ENCODE peak calls at places on chromosome 10, in nine cellular contexts. One of them, this sample, is unnamed.

GRCh38 chr10:28935061-28935460 is 257.7 kb downstream of the BAMBI start:
- DNase-seq in stimulated activated CD4-positive, alpha-beta T cell treated with anti-CD3 and anti-CD28 coated beads, Interleukin-1b, Interleukin-23, amount 100 ng/mL, for 24 hours: no peak
- DNase-seq in NCI-H460: no peak
- DNase-seq in HCT116: no peak
- DNase-seq in A172: no peak
- DNase-seq in activated T-cell treated with anti-CD3 and anti-CD28 coated beads, Interleukin-2, amount 50 U/mL, for 72 hours: no peak
- DNase-seq in left ventricle myocardium superior: no peak
- DNase-seq in stimulated activated CD8-positive, alpha-beta memory T cell treated with anti-CD3 and anti-CD28 coated beads, Interleukin-12 subunit alpha, Interleukin-12 subunit beta, amount 100 ng/mL, for 1 hour: no peak
- DNase-seq in stomach: no peak
- DNase-seq in this sample: no peak

GRCh38 chr10:17563452-17563851 is 53.7 kb downstream of the HACD1 start:
- DNase-seq in left ventricle myocardium superior: no peak
- DNase-seq in HCT116: no peak
- DNase-seq in stomach: no peak
- DNase-seq in activated T-cell treated with anti-CD3 and anti-CD28 coated beads, Interleukin-2, amount 50 U/mL, for 72 hours: no peak
- DNase-seq in stimulated activated CD4-positive, alpha-beta T cell treated with anti-CD3 and anti-CD28 coated beads, Interleukin-1b, Interleukin-23, amount 100 ng/mL, for 24 hours: no peak
- DNase-seq in NCI-H460: no peak
- DNase-seq in stimulated activated CD8-positive, alpha-beta memory T cell treated with anti-CD3 and anti-CD28 coated beads, Interleukin-12 subunit alpha, Interleukin-12 subunit beta, amount 100 ng/mL, for 1 hour: no peak
- DNase-seq in A172: no peak
- DNase-seq in this sample: no peak

GRCh38 chr10:124935946-124936345 is 6.0 kb upstream of the ZRANB1 start:
- DNase-seq in stimulated activated CD8-positive, alpha-beta memory T cell treated with anti-CD3 and anti-CD28 coated beads, Interleukin-12 subunit alpha, Interleukin-12 subunit beta, amount 100 ng/mL, for 1 hour: no peak
- DNase-seq in left ventricle myocardium superior: no peak
- DNase-seq in stimulated activated CD4-positive, alpha-beta T cell treated with anti-CD3 and anti-CD28 coated beads, Interleukin-1b, Interleukin-23, amount 100 ng/mL, for 24 hours: no peak
- DNase-seq in A172: no peak
- DNase-seq in stomach: no peak
- DNase-seq in NCI-H460: no peak
- DNase-seq in HCT116: no peak
- DNase-seq in activated T-cell treated with anti-CD3 and anti-CD28 coated beads, Interleukin-2, amount 50 U/mL, for 72 hours: peak
- DNase-seq in this sample: no peak

GRCh38 chr10:132654708-132655661 is 117.4 kb downstream of the INPP5A start:
- DNase-seq in stimulated activated CD8-positive, alpha-beta memory T cell treated with anti-CD3 and anti-CD28 coated beads, Interleukin-12 subunit alpha, Interleukin-12 subunit beta, amount 100 ng/mL, for 1 hour: peak
- DNase-seq in A172: no peak
- DNase-seq in stomach: peak
- DNase-seq in HCT116: peak
- DNase-seq in NCI-H460: peak
- DNase-seq in left ventricle myocardium superior: peak
- DNase-seq in stimulated activated CD4-positive, alpha-beta T cell treated with anti-CD3 and anti-CD28 coated beads, Interleukin-1b, Interleukin-23, amount 100 ng/mL, for 24 hours: peak
- DNase-seq in activated T-cell treated with anti-CD3 and anti-CD28 coated beads, Interleukin-2, amount 50 U/mL, for 72 hours: peak
- DNase-seq in this sample: no peak

GRCh38 chr10:117532003-117532385 is 10.6 kb upstream of the EMX2 start:
- DNase-seq in stomach: no peak
- DNase-seq in activated T-cell treated with anti-CD3 and anti-CD28 coated beads, Interleukin-2, amount 50 U/mL, for 72 hours: no peak
- DNase-seq in stimulated activated CD8-positive, alpha-beta memory T cell treated with anti-CD3 and anti-CD28 coated beads, Interleukin-12 subunit alpha, Interleukin-12 subunit beta, amount 100 ng/mL, for 1 hour: no peak
- DNase-seq in left ventricle myocardium superior: no peak
- DNase-seq in NCI-H460: no peak
- DNase-seq in A172: no peak
- DNase-seq in stimulated activated CD4-positive, alpha-beta T cell treated with anti-CD3 and anti-CD28 coated beads, Interleukin-1b, Interleukin-23, amount 100 ng/mL, for 24 hours: no peak
- DNase-seq in HCT116: no peak
- DNase-seq in this sample: no peak

GRCh38 chr10:78520737-78521430 is 487.2 kb downstream of the RPS24 start:
- DNase-seq in stimulated activated CD8-positive, alpha-beta memory T cell treated with anti-CD3 and anti-CD28 coated beads, Interleukin-12 subunit alpha, Interleukin-12 subunit beta, amount 100 ng/mL, for 1 hour: no peak
- DNase-seq in stimulated activated CD4-positive, alpha-beta T cell treated with anti-CD3 and anti-CD28 coated beads, Interleukin-1b, Interleukin-23, amount 100 ng/mL, for 24 hours: no peak
- DNase-seq in NCI-H460: no peak
- DNase-seq in left ventricle myocardium superior: no peak
- DNase-seq in A172: peak
- DNase-seq in stomach: no peak
- DNase-seq in activated T-cell treated with anti-CD3 and anti-CD28 coated beads, Interleukin-2, amount 50 U/mL, for 72 hours: peak
- DNase-seq in HCT116: peak
- DNase-seq in this sample: no peak

GRCh38 chr10:75924309-75924920 is 493.0 kb downstream of the LRMDA start:
- DNase-seq in stimulated activated CD8-positive, alpha-beta memory T cell treated with anti-CD3 and anti-CD28 coated beads, Interleukin-12 subunit alpha, Interleukin-12 subunit beta, amount 100 ng/mL, for 1 hour: no peak
- DNase-seq in NCI-H460: no peak
- DNase-seq in left ventricle myocardium superior: no peak
- DNase-seq in HCT116: no peak
- DNase-seq in stimulated activated CD4-positive, alpha-beta T cell treated with anti-CD3 and anti-CD28 coated beads, Interleukin-1b, Interleukin-23, amount 100 ng/mL, for 24 hours: no peak
- DNase-seq in stomach: no peak
- DNase-seq in A172: no peak
- DNase-seq in activated T-cell treated with anti-CD3 and anti-CD28 coated beads, Interleukin-2, amount 50 U/mL, for 72 hours: no peak
- DNase-seq in this sample: no peak

GRCh38 chr10:83274088-83274487 is 865.2 kb upstream of the GHITM start:
- DNase-seq in stimulated activated CD4-positive, alpha-beta T cell treated with anti-CD3 and anti-CD28 coated beads, Interleukin-1b, Interleukin-23, amount 100 ng/mL, for 24 hours: no peak
- DNase-seq in stomach: no peak
- DNase-seq in A172: no peak
- DNase-seq in activated T-cell treated with anti-CD3 and anti-CD28 coated beads, Interleukin-2, amount 50 U/mL, for 72 hours: no peak
- DNase-seq in left ventricle myocardium superior: no peak
- DNase-seq in NCI-H460: no peak
- DNase-seq in stimulated activated CD8-positive, alpha-beta memory T cell treated with anti-CD3 and anti-CD28 coated beads, Interleukin-12 subunit alpha, Interleukin-12 subunit beta, amount 100 ng/mL, for 1 hour: no peak
- DNase-seq in HCT116: no peak
- DNase-seq in this sample: no peak

GRCh38 chr10:99661370-99661749 is 2.1 kb downstream of the ENTPD7 start:
- DNase-seq in left ventricle myocardium superior: no peak
- DNase-seq in HCT116: no peak
- DNase-seq in A172: peak
- DNase-seq in NCI-H460: peak
- DNase-seq in stimulated activated CD4-positive, alpha-beta T cell treated with anti-CD3 and anti-CD28 coated beads, Interleukin-1b, Interleukin-23, amount 100 ng/mL, for 24 hours: no peak
- DNase-seq in stomach: no peak
- DNase-seq in stimulated activated CD8-positive, alpha-beta memory T cell treated with anti-CD3 and anti-CD28 coated beads, Interleukin-12 subunit alpha, Interleukin-12 subunit beta, amount 100 ng/mL, for 1 hour: no peak
- DNase-seq in activated T-cell treated with anti-CD3 and anti-CD28 coated beads, Interleukin-2, amount 50 U/mL, for 72 hours: no peak
- DNase-seq in this sample: no peak

GRCh38 chr10:30070001-30070759 is 10.8 kb upstream of the JCAD start:
- DNase-seq in HCT116: no peak
- DNase-seq in stomach: no peak
- DNase-seq in stimulated activated CD8-positive, alpha-beta memory T cell treated with anti-CD3 and anti-CD28 coated beads, Interleukin-12 subunit alpha, Interleukin-12 subunit beta, amount 100 ng/mL, for 1 hour: no peak
- DNase-seq in NCI-H460: no peak
- DNase-seq in stimulated activated CD4-positive, alpha-beta T cell treated with anti-CD3 and anti-CD28 coated beads, Interleukin-1b, Interleukin-23, amount 100 ng/mL, for 24 hours: no peak
- DNase-seq in left ventricle myocardium superior: no peak
- DNase-seq in activated T-cell treated with anti-CD3 and anti-CD28 coated beads, Interleukin-2, amount 50 U/mL, for 72 hours: no peak
- DNase-seq in A172: peak
- DNase-seq in this sample: no peak

GRCh38 chr10:47349516-47349915 is 1.4 kb downstream of the RBP3 start:
- DNase-seq in NCI-H460: no peak
- DNase-seq in HCT116: no peak
- DNase-seq in stimulated activated CD8-positive, alpha-beta memory T cell treated with anti-CD3 and anti-CD28 coated beads, Interleukin-12 subunit alpha, Interleukin-12 subunit beta, amount 100 ng/mL, for 1 hour: no peak
- DNase-seq in stimulated activated CD4-positive, alpha-beta T cell treated with anti-CD3 and anti-CD28 coated beads, Interleukin-1b, Interleukin-23, amount 100 ng/mL, for 24 hours: no peak
- DNase-seq in A172: no peak
- DNase-seq in left ventricle myocardium superior: no peak
- DNase-seq in stomach: no peak
- DNase-seq in activated T-cell treated with anti-CD3 and anti-CD28 coated beads, Interleukin-2, amount 50 U/mL, for 72 hours: no peak
- DNase-seq in this sample: no peak

GRCh38 chr10:131180941-131181855 is 130.3 kb downstream of the TCERG1L start:
- DNase-seq in activated T-cell treated with anti-CD3 and anti-CD28 coated beads, Interleukin-2, amount 50 U/mL, for 72 hours: no peak
- DNase-seq in A172: no peak
- DNase-seq in stomach: no peak
- DNase-seq in left ventricle myocardium superior: no peak
- DNase-seq in NCI-H460: no peak
- DNase-seq in stimulated activated CD4-positive, alpha-beta T cell treated with anti-CD3 and anti-CD28 coated beads, Interleukin-1b, Interleukin-23, amount 100 ng/mL, for 24 hours: no peak
- DNase-seq in stimulated activated CD8-positive, alpha-beta memory T cell treated with anti-CD3 and anti-CD28 coated beads, Interleukin-12 subunit alpha, Interleukin-12 subunit beta, amount 100 ng/mL, for 1 hour: no peak
- DNase-seq in HCT116: no peak
- DNase-seq in this sample: no peak

GRCh38 chr10:79586933-79587332 is 23.8 kb upstream of the SFTPA1 start:
- DNase-seq in stomach: no peak
- DNase-seq in stimulated activated CD8-positive, alpha-beta memory T cell treated with anti-CD3 and anti-CD28 coated beads, Interleukin-12 subunit alpha, Interleukin-12 subunit beta, amount 100 ng/mL, for 1 hour: no peak
- DNase-seq in activated T-cell treated with anti-CD3 and anti-CD28 coated beads, Interleukin-2, amount 50 U/mL, for 72 hours: no peak
- DNase-seq in stimulated activated CD4-positive, alpha-beta T cell treated with anti-CD3 and anti-CD28 coated beads, Interleukin-1b, Interleukin-23, amount 100 ng/mL, for 24 hours: no peak
- DNase-seq in NCI-H460: no peak
- DNase-seq in A172: no peak
- DNase-seq in left ventricle myocardium superior: no peak
- DNase-seq in HCT116: no peak
- DNase-seq in this sample: no peak

GRCh38 chr10:49252313-49253034 is 46.5 kb upstream of the C10orf71 start:
- DNase-seq in stimulated activated CD4-positive, alpha-beta T cell treated with anti-CD3 and anti-CD28 coated beads, Interleukin-1b, Interleukin-23, amount 100 ng/mL, for 24 hours: no peak
- DNase-seq in A172: no peak
- DNase-seq in HCT116: no peak
- DNase-seq in activated T-cell treated with anti-CD3 and anti-CD28 coated beads, Interleukin-2, amount 50 U/mL, for 72 hours: no peak
- DNase-seq in stimulated activated CD8-positive, alpha-beta memory T cell treated with anti-CD3 and anti-CD28 coated beads, Interleukin-12 subunit alpha, Interleukin-12 subunit beta, amount 100 ng/mL, for 1 hour: no peak
- DNase-seq in NCI-H460: no peak
- DNase-seq in left ventricle myocardium superior: no peak
- DNase-seq in stomach: no peak
- DNase-seq in this sample: no peak

GRCh38 chr10:91709394-91709798 is 76.5 kb upstream of the PPP1R3C start:
- DNase-seq in activated T-cell treated with anti-CD3 and anti-CD28 coated beads, Interleukin-2, amount 50 U/mL, for 72 hours: no peak
- DNase-seq in stomach: no peak
- DNase-seq in HCT116: no peak
- DNase-seq in stimulated activated CD4-positive, alpha-beta T cell treated with anti-CD3 and anti-CD28 coated beads, Interleukin-1b, Interleukin-23, amount 100 ng/mL, for 24 hours: no peak
- DNase-seq in NCI-H460: no peak
- DNase-seq in stimulated activated CD8-positive, alpha-beta memory T cell treated with anti-CD3 and anti-CD28 coated beads, Interleukin-12 subunit alpha, Interleukin-12 subunit beta, amount 100 ng/mL, for 1 hour: no peak
- DNase-seq in A172: no peak
- DNase-seq in left ventricle myocardium superior: no peak
- DNase-seq in this sample: no peak

GRCh38 chr10:12073526-12073925 is 4.8 kb downstream of the DHTKD1 start:
- DNase-seq in HCT116: no peak
- DNase-seq in activated T-cell treated with anti-CD3 and anti-CD28 coated beads, Interleukin-2, amount 50 U/mL, for 72 hours: no peak
- DNase-seq in stimulated activated CD4-positive, alpha-beta T cell treated with anti-CD3 and anti-CD28 coated beads, Interleukin-1b, Interleukin-23, amount 100 ng/mL, for 24 hours: no peak
- DNase-seq in NCI-H460: no peak
- DNase-seq in stomach: no peak
- DNase-seq in stimulated activated CD8-positive, alpha-beta memory T cell treated with anti-CD3 and anti-CD28 coated beads, Interleukin-12 subunit alpha, Interleukin-12 subunit beta, amount 100 ng/mL, for 1 hour: no peak
- DNase-seq in A172: no peak
- DNase-seq in left ventricle myocardium superior: no peak
- DNase-seq in this sample: no peak

GRCh38 chr10:70557086-70557845 is 45.3 kb downstream of the PRF1 start:
- DNase-seq in stimulated activated CD8-positive, alpha-beta memory T cell treated with anti-CD3 and anti-CD28 coated beads, Interleukin-12 subunit alpha, Interleukin-12 subunit beta, amount 100 ng/mL, for 1 hour: no peak
- DNase-seq in activated T-cell treated with anti-CD3 and anti-CD28 coated beads, Interleukin-2, amount 50 U/mL, for 72 hours: no peak
- DNase-seq in NCI-H460: no peak
- DNase-seq in A172: no peak
- DNase-seq in stimulated activated CD4-positive, alpha-beta T cell treated with anti-CD3 and anti-CD28 coated beads, Interleukin-1b, Interleukin-23, amount 100 ng/mL, for 24 hours: no peak
- DNase-seq in left ventricle myocardium superior: no peak
- DNase-seq in HCT116: no peak
- DNase-seq in stomach: no peak
- DNase-seq in this sample: no peak

GRCh38 chr10:93403741-93404354 is 78.3 kb downstream of the MYOF start:
- DNase-seq in HCT116: no peak
- DNase-seq in stimulated activated CD4-positive, alpha-beta T cell treated with anti-CD3 and anti-CD28 coated beads, Interleukin-1b, Interleukin-23, amount 100 ng/mL, for 24 hours: no peak
- DNase-seq in left ventricle myocardium superior: no peak
- DNase-seq in NCI-H460: no peak
- DNase-seq in activated T-cell treated with anti-CD3 and anti-CD28 coated beads, Interleukin-2, amount 50 U/mL, for 72 hours: no peak
- DNase-seq in stimulated activated CD8-positive, alpha-beta memory T cell treated with anti-CD3 and anti-CD28 coated beads, Interleukin-12 subunit alpha, Interleukin-12 subunit beta, amount 100 ng/mL, for 1 hour: no peak
- DNase-seq in stomach: no peak
- DNase-seq in A172: no peak
- DNase-seq in this sample: no peak

GRCh38 chr10:87590705-87591588 is 68.7 kb upstream of the PAPSS2 start:
- DNase-seq in activated T-cell treated with anti-CD3 and anti-CD28 coated beads, Interleukin-2, amount 50 U/mL, for 72 hours: no peak
- DNase-seq in HCT116: no peak
- DNase-seq in stomach: no peak
- DNase-seq in stimulated activated CD4-positive, alpha-beta T cell treated with anti-CD3 and anti-CD28 coated beads, Interleukin-1b, Interleukin-23, amount 100 ng/mL, for 24 hours: no peak
- DNase-seq in NCI-H460: no peak
- DNase-seq in stimulated activated CD8-positive, alpha-beta memory T cell treated with anti-CD3 and anti-CD28 coated beads, Interleukin-12 subunit alpha, Interleukin-12 subunit beta, amount 100 ng/mL, for 1 hour: no peak
- DNase-seq in A172: no peak
- DNase-seq in left ventricle myocardium superior: no peak
- DNase-seq in this sample: no peak

GRCh38 chr10:132469197-132469942 is 68.2 kb upstream of the INPP5A start:
- DNase-seq in left ventricle myocardium superior: peak
- DNase-seq in activated T-cell treated with anti-CD3 and anti-CD28 coated beads, Interleukin-2, amount 50 U/mL, for 72 hours: no peak
- DNase-seq in stimulated activated CD4-positive, alpha-beta T cell treated with anti-CD3 and anti-CD28 coated beads, Interleukin-1b, Interleukin-23, amount 100 ng/mL, for 24 hours: no peak
- DNase-seq in stomach: no peak
- DNase-seq in stimulated activated CD8-positive, alpha-beta memory T cell treated with anti-CD3 and anti-CD28 coated beads, Interleukin-12 subunit alpha, Interleukin-12 subunit beta, amount 100 ng/mL, for 1 hour: no peak
- DNase-seq in A172: no peak
- DNase-seq in NCI-H460: no peak
- DNase-seq in HCT116: no peak
- DNase-seq in this sample: no peak

GRCh38 chr10:78804356-78805032 is 264.3 kb upstream of the ZMIZ1 start:
- DNase-seq in NCI-H460: no peak
- DNase-seq in A172: no peak
- DNase-seq in left ventricle myocardium superior: peak
- DNase-seq in HCT116: no peak
- DNase-seq in stimulated activated CD8-positive, alpha-beta memory T cell treated with anti-CD3 and anti-CD28 coated beads, Interleukin-12 subunit alpha, Interleukin-12 subunit beta, amount 100 ng/mL, for 1 hour: no peak
- DNase-seq in stimulated activated CD4-positive, alpha-beta T cell treated with anti-CD3 and anti-CD28 coated beads, Interleukin-1b, Interleukin-23, amount 100 ng/mL, for 24 hours: no peak
- DNase-seq in stomach: no peak
- DNase-seq in activated T-cell treated with anti-CD3 and anti-CD28 coated beads, Interleukin-2, amount 50 U/mL, for 72 hours: no peak
- DNase-seq in this sample: no peak

GRCh38 chr10:48604039-48604407 is 850 bp downstream of the ARHGAP22 start:
- DNase-seq in activated T-cell treated with anti-CD3 and anti-CD28 coated beads, Interleukin-2, amount 50 U/mL, for 72 hours: no peak
- DNase-seq in A172: no peak
- DNase-seq in stomach: no peak
- DNase-seq in left ventricle myocardium superior: no peak
- DNase-seq in stimulated activated CD8-positive, alpha-beta memory T cell treated with anti-CD3 and anti-CD28 coated beads, Interleukin-12 subunit alpha, Interleukin-12 subunit beta, amount 100 ng/mL, for 1 hour: no peak
- DNase-seq in NCI-H460: no peak
- DNase-seq in HCT116: no peak
- DNase-seq in stimulated activated CD4-positive, alpha-beta T cell treated with anti-CD3 and anti-CD28 coated beads, Interleukin-1b, Interleukin-23, amount 100 ng/mL, for 24 hours: no peak
- DNase-seq in this sample: no peak

GRCh38 chr10:128860574-128860973 is 606.5 kb upstream of the MGMT start:
- DNase-seq in activated T-cell treated with anti-CD3 and anti-CD28 coated beads, Interleukin-2, amount 50 U/mL, for 72 hours: no peak
- DNase-seq in stimulated activated CD4-positive, alpha-beta T cell treated with anti-CD3 and anti-CD28 coated beads, Interleukin-1b, Interleukin-23, amount 100 ng/mL, for 24 hours: no peak
- DNase-seq in NCI-H460: no peak
- DNase-seq in HCT116: no peak
- DNase-seq in left ventricle myocardium superior: no peak
- DNase-seq in stimulated activated CD8-positive, alpha-beta memory T cell treated with anti-CD3 and anti-CD28 coated beads, Interleukin-12 subunit alpha, Interleukin-12 subunit beta, amount 100 ng/mL, for 1 hour: no peak
- DNase-seq in stomach: no peak
- DNase-seq in A172: no peak
- DNase-seq in this sample: no peak

GRCh38 chr10:73253226-73253557 is 748 bp upstream of the MRPS16 start:
- DNase-seq in stimulated activated CD4-positive, alpha-beta T cell treated with anti-CD3 and anti-CD28 coated beads, Interleukin-1b, Interleukin-23, amount 100 ng/mL, for 24 hours: no peak
- DNase-seq in activated T-cell treated with anti-CD3 and anti-CD28 coated beads, Interleukin-2, amount 50 U/mL, for 72 hours: no peak
- DNase-seq in stomach: no peak
- DNase-seq in HCT116: no peak
- DNase-seq in NCI-H460: no peak
- DNase-seq in left ventricle myocardium superior: no peak
- DNase-seq in A172: peak
- DNase-seq in stimulated activated CD8-positive, alpha-beta memory T cell treated with anti-CD3 and anti-CD28 coated beads, Interleukin-12 subunit alpha, Interleukin-12 subunit beta, amount 100 ng/mL, for 1 hour: no peak
- DNase-seq in this sample: no peak

GRCh38 chr10:113433711-113434110 is 119.1 kb upstream of the HABP2 start:
- DNase-seq in activated T-cell treated with anti-CD3 and anti-CD28 coated beads, Interleukin-2, amount 50 U/mL, for 72 hours: no peak
- DNase-seq in left ventricle myocardium superior: no peak
- DNase-seq in HCT116: no peak
- DNase-seq in stimulated activated CD8-positive, alpha-beta memory T cell treated with anti-CD3 and anti-CD28 coated beads, Interleukin-12 subunit alpha, Interleukin-12 subunit beta, amount 100 ng/mL, for 1 hour: no peak
- DNase-seq in stimulated activated CD4-positive, alpha-beta T cell treated with anti-CD3 and anti-CD28 coated beads, Interleukin-1b, Interleukin-23, amount 100 ng/mL, for 24 hours: no peak
- DNase-seq in stomach: no peak
- DNase-seq in NCI-H460: no peak
- DNase-seq in A172: no peak
- DNase-seq in this sample: no peak

GRCh38 chr10:62899316-62899715 is 83.2 kb upstream of the EGR2 start:
- DNase-seq in A172: no peak
- DNase-seq in NCI-H460: no peak
- DNase-seq in HCT116: no peak
- DNase-seq in stomach: no peak
- DNase-seq in stimulated activated CD8-positive, alpha-beta memory T cell treated with anti-CD3 and anti-CD28 coated beads, Interleukin-12 subunit alpha, Interleukin-12 subunit beta, amount 100 ng/mL, for 1 hour: no peak
- DNase-seq in activated T-cell treated with anti-CD3 and anti-CD28 coated beads, Interleukin-2, amount 50 U/mL, for 72 hours: no peak
- DNase-seq in left ventricle myocardium superior: no peak
- DNase-seq in stimulated activated CD4-positive, alpha-beta T cell treated with anti-CD3 and anti-CD28 coated beads, Interleukin-1b, Interleukin-23, amount 100 ng/mL, for 24 hours: no peak
- DNase-seq in this sample: no peak

GRCh38 chr10:122073508-122073907 is 84.5 kb downstream of the TACC2 start:
- DNase-seq in stimulated activated CD8-positive, alpha-beta memory T cell treated with anti-CD3 and anti-CD28 coated beads, Interleukin-12 subunit alpha, Interleukin-12 subunit beta, amount 100 ng/mL, for 1 hour: no peak
- DNase-seq in NCI-H460: no peak
- DNase-seq in stimulated activated CD4-positive, alpha-beta T cell treated with anti-CD3 and anti-CD28 coated beads, Interleukin-1b, Interleukin-23, amount 100 ng/mL, for 24 hours: no peak
- DNase-seq in activated T-cell treated with anti-CD3 and anti-CD28 coated beads, Interleukin-2, amount 50 U/mL, for 72 hours: no peak
- DNase-seq in left ventricle myocardium superior: no peak
- DNase-seq in A172: no peak
- DNase-seq in stomach: no peak
- DNase-seq in HCT116: no peak
- DNase-seq in this sample: no peak

GRCh38 chr10:129509155-129509554 is 42.1 kb downstream of the MGMT start:
- DNase-seq in stomach: no peak
- DNase-seq in activated T-cell treated with anti-CD3 and anti-CD28 coated beads, Interleukin-2, amount 50 U/mL, for 72 hours: no peak
- DNase-seq in stimulated activated CD8-positive, alpha-beta memory T cell treated with anti-CD3 and anti-CD28 coated beads, Interleukin-12 subunit alpha, Interleukin-12 subunit beta, amount 100 ng/mL, for 1 hour: no peak
- DNase-seq in HCT116: no peak
- DNase-seq in stimulated activated CD4-positive, alpha-beta T cell treated with anti-CD3 and anti-CD28 coated beads, Interleukin-1b, Interleukin-23, amount 100 ng/mL, for 24 hours: no peak
- DNase-seq in A172: no peak
- DNase-seq in left ventricle myocardium superior: no peak
- DNase-seq in NCI-H460: no peak
- DNase-seq in this sample: no peak

GRCh38 chr10:83764681-83765080 is 374.6 kb upstream of the GHITM start:
- DNase-seq in stimulated activated CD4-positive, alpha-beta T cell treated with anti-CD3 and anti-CD28 coated beads, Interleukin-1b, Interleukin-23, amount 100 ng/mL, for 24 hours: no peak
- DNase-seq in activated T-cell treated with anti-CD3 and anti-CD28 coated beads, Interleukin-2, amount 50 U/mL, for 72 hours: no peak
- DNase-seq in stimulated activated CD8-positive, alpha-beta memory T cell treated with anti-CD3 and anti-CD28 coated beads, Interleukin-12 subunit alpha, Interleukin-12 subunit beta, amount 100 ng/mL, for 1 hour: no peak
- DNase-seq in stomach: no peak
- DNase-seq in A172: peak
- DNase-seq in HCT116: no peak
- DNase-seq in left ventricle myocardium superior: no peak
- DNase-seq in NCI-H460: peak
- DNase-seq in this sample: no peak

GRCh38 chr10:126671402-126671975 is 996 bp upstream of the C10orf90 start:
- DNase-seq in stimulated activated CD4-positive, alpha-beta T cell treated with anti-CD3 and anti-CD28 coated beads, Interleukin-1b, Interleukin-23, amount 100 ng/mL, for 24 hours: no peak
- DNase-seq in left ventricle myocardium superior: no peak
- DNase-seq in stimulated activated CD8-positive, alpha-beta memory T cell treated with anti-CD3 and anti-CD28 coated beads, Interleukin-12 subunit alpha, Interleukin-12 subunit beta, amount 100 ng/mL, for 1 hour: no peak
- DNase-seq in NCI-H460: no peak
- DNase-seq in activated T-cell treated with anti-CD3 and anti-CD28 coated beads, Interleukin-2, amount 50 U/mL, for 72 hours: no peak
- DNase-seq in A172: no peak
- DNase-seq in stomach: no peak
- DNase-seq in HCT116: no peak
- DNase-seq in this sample: no peak

GRCh38 chr10:121440461-121440860 is 157.8 kb downstream of the FGFR2 start:
- DNase-seq in NCI-H460: no peak
- DNase-seq in left ventricle myocardium superior: no peak
- DNase-seq in stomach: no peak
- DNase-seq in HCT116: no peak
- DNase-seq in stimulated activated CD4-positive, alpha-beta T cell treated with anti-CD3 and anti-CD28 coated beads, Interleukin-1b, Interleukin-23, amount 100 ng/mL, for 24 hours: no peak
- DNase-seq in stimulated activated CD8-positive, alpha-beta memory T cell treated with anti-CD3 and anti-CD28 coated beads, Interleukin-12 subunit alpha, Interleukin-12 subunit beta, amount 100 ng/mL, for 1 hour: no peak
- DNase-seq in activated T-cell treated with anti-CD3 and anti-CD28 coated beads, Interleukin-2, amount 50 U/mL, for 72 hours: no peak
- DNase-seq in A172: no peak
- DNase-seq in this sample: no peak